ENCODE peak calls at places on chromosomes 12 and 14, in six cellular contexts. L, W, U, R, P and X are unnamed samples.

GRCh38 chr12:26523708-26524150 is 309.3 kb downstream of the ITPR2 start:
- DNase-seq in L (no peak), W (peak), U (no peak), R (peak), P (peak), X (no peak)

GRCh38 chr12:82745062-82745461 is 58.4 kb downstream of the TMTC2 start:
- DNase-seq in L (no peak), W (no peak), U (no peak), R (no peak), P (no peak), X (no peak)

GRCh38 chr14:29601559-29602109 is 326.0 kb downstream of the PRKD1 start:
- DNase-seq in L (no peak), W (no peak), U (no peak), R (peak), P (peak), X (no peak)

GRCh38 chr14:104774453-104775072 is 21.0 kb downstream of the AKT1 start:
- DNase-seq in L (no peak), W (peak), U (no peak), R (no peak), P (no peak), X (no peak)

GRCh38 chr12:11705010-11705409 is 55.5 kb downstream of the ETV6 start:
- DNase-seq in L (no peak), W (no peak), U (no peak), R (peak), P (peak), X (no peak)

GRCh38 chr12:85425926-85426325 is 145.9 kb downstream of the ALX1 start:
- DNase-seq in L (no peak), W (no peak), U (no peak), R (no peak), P (no peak), X (no peak)

GRCh38 chr12:91877461-91878230 is 268.0 kb downstream of the BTG1 start:
- DNase-seq in L (no peak), W (no peak), U (no peak), R (no peak), P (no peak), X (no peak)

GRCh38 chr12:43836455-43836989 is 641 bp downstream of the TMEM117 start:
- DNase-seq in L (no peak), W (no peak), U (no peak), R (peak), P (peak), X (no peak)

GRCh38 chr12:47080725-47081502 is 1.2 kb upstream of the AMIGO2 start:
- DNase-seq in L (no peak), W (peak), U (no peak), R (peak), P (peak), X (no peak)

GRCh38 chr12:50302686-50303085 is 19.4 kb upstream of the LIMA1 start:
- DNase-seq in L (no peak), W (no peak), U (no peak), R (peak), P (peak), X (no peak)

GRCh38 chr12:2052861-2053674 is at the start of gene CACNA1C:
- DNase-seq in L (peak), W (peak), U (peak), R (peak), P (peak), X (no peak)

DNA sequence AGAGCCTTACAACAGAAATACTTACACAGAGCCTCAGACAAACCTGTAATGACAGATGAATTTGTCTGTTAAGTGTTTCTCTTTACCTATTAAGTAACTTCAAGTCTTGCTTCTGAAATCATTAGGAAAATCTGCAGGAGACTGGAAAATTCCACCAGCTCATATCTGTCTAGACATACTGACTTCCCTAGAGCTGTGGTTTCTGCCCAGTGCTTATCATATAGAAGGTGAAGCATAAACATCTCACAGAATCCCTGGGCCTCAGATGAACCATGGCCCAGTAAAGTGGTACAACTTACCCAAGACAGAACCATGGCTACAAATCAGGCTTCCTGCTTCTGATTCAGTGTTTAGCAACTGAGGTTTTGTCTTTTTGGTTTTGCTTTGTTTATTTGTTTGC is 91.6 kb downstream of the EGLN3 start:
- DNase-seq in L (no peak), W (peak), U (no peak), R (peak), P (no peak), X (no peak)
- H4K91ac ChIP-seq in L (no peak), W (peak), U (no peak), R (no peak), P (no peak), X (no peak)

GRCh38 chr12:100656806-100657205 is 83.3 kb downstream of the GAS2L3 start:
- DNase-seq in L (no peak), W (no peak), U (peak), R (no peak), P (no peak), X (no peak)
- H4K91ac ChIP-seq in L (no peak), W (no peak), U (no peak), R (no peak), P (no peak), X (no peak)

GRCh38 chr14:22420598-22421186 is 168.3 kb downstream of the DAD1 start:
- DNase-seq in L (no peak), W (no peak), U (no peak), R (no peak), P (no peak), X (no peak)

GRCh38 chr14:22418631-22419030 is 170.4 kb downstream of the DAD1 start:
- DNase-seq in L (no peak), W (no peak), U (no peak), R (no peak), P (no peak), X (no peak)

GRCh38 chr14:22419620-22420019 is 169.4 kb downstream of the DAD1 start:
- DNase-seq in L (no peak), W (no peak), U (no peak), R (no peak), P (no peak), X (no peak)

GRCh38 chr14:22423958-22424357 is 165.1 kb downstream of the DAD1 start:
- DNase-seq in L (no peak), W (no peak), U (no peak), R (no peak), P (no peak), X (no peak)

DNA sequence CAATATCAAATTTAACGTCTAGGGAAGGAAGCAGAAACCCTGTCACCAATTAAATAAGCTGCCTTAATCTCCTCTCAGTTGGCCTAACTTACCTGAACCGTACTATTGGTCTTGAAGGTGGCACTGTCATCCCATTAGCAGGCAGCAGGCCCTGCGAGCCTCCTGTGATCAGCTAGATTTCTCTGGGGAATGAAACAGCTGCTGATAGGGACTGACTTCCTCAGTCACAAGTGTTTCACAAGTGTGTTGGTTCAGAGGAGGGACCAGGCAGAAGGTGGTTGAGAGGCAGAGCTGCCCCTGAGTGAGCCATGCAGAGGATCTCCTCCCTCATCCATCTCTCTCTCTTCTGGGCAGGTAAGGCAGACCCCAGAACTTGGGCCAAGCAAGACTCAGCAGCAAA is 166.8 kb downstream of the DAD1 start:
- DNase-seq in L (no peak), W (no peak), U (no peak), R (no peak), P (no peak), X (no peak)
- H4K91ac ChIP-seq in L (no peak), W (no peak), U (no peak), R (no peak), P (no peak), X (no peak)

GRCh38 chr12:30643366-30643765 is 52.3 kb downstream of the IPO8 start:
- DNase-seq in L (no peak), W (no peak), U (no peak), R (no peak), P (peak), X (peak)

DNA sequence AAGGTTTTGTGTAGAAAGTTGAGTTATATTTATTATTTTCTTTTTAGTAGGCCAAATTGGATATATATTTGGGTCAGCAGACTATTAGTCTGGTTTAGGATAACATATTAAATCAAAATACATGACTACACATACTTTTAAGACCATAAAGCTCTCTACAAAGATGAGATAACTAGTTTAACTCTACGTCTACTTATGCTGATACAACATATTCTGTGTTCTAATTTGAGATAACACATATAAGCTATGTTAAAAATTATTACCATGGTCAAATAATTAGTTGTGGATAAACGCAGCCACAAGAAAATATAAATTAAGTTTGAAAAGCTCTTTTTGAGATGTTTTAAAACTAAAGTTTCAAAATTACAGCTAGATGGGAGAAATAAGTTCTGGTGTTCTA is 55.3 kb downstream of the IPO8 start:
- DNase-seq in L (no peak), W (no peak), U (no peak), R (no peak), P (no peak), X (no peak)
- H4K91ac ChIP-seq in L (no peak), W (no peak), U (no peak), R (no peak), P (no peak), X (no peak)

GRCh38 chr14:83316356-83316755 is 1782.7 kb upstream of the SEL1L start:
- DNase-seq in L (no peak), W (no peak), U (no peak), R (no peak), P (no peak), X (no peak)
- H4K91ac ChIP-seq in L (no peak), W (no peak), U (no peak), R (no peak), P (no peak), X (no peak)

GRCh38 chr14:93716410-93717221 is 71.7 kb downstream of the PRIMA1 start:
- DNase-seq in L (no peak), W (no peak), U (no peak), R (no peak), P (no peak), X (no peak)

GRCh38 chr14:93716002-93716401 is 72.3 kb downstream of the PRIMA1 start:
- DNase-seq in L (no peak), W (no peak), U (no peak), R (no peak), P (no peak), X (no peak)

GRCh38 chr14:93719234-93719633 is 69.1 kb downstream of the PRIMA1 start:
- DNase-seq in L (peak), W (no peak), U (no peak), R (no peak), P (no peak), X (no peak)

GRCh38 chr14:93717222-93717967 is 70.9 kb downstream of the PRIMA1 start:
- DNase-seq in L (no peak), W (no peak), U (no peak), R (no peak), P (no peak), X (no peak)

GRCh38 chr14:93717968-93718320 is 70.3 kb downstream of the PRIMA1 start:
- DNase-seq in L (no peak), W (no peak), U (no peak), R (no peak), P (no peak), X (no peak)
- H4K91ac ChIP-seq in L (no peak), W (no peak), U (no peak), R (no peak), P (no peak), X (no peak)